ENCODE peak calls at places on chromosomes 1 and 21, in ten cellular contexts. B, E, Z, H, M, K, C, Y, F and G are unnamed samples.

GRCh38 chr21:43865471-43866181 is 603 bp downstream of the AGPAT3 start:
- DNase-seq in Z (peak; percentile 34), H (no peak), K (peak; percentile 33), E (peak; percentile 70), M (peak; percentile 28), F (peak; percentile 91), Y (peak; percentile 75), B (no peak), C (peak; percentile 30), G (no peak)

GRCh38 chr1:201385299-201385891 is 7.9 kb upstream of the TNNT2 start:
- DNase-seq in C (peak; percentile 54), Y (peak; percentile 76), B (peak; percentile 37), K (no peak), E (peak; percentile 89), M (peak; percentile 80), F (peak; percentile 58), H (peak; percentile 67), Z (peak; percentile 82), G (no peak)

GRCh38 chr1:2412773-2413494 is 570 bp upstream of the PEX10 start:
- DNase-seq in C (no peak), M (no peak), K (no peak), H (no peak), B (no peak), Y (peak; percentile 81), E (no peak), Z (no peak), F (no peak), G (no peak)

GRCh38 chr1:23667411-23667810 is 24.2 kb upstream of the RPL11 start:
- DNase-seq in E (no peak), B (no peak), Y (no peak), M (no peak), F (no peak), C (no peak), Z (no peak), H (no peak), K (no peak), G (no peak)

GRCh38 chr1:27388337-27389005 is 4.0 kb upstream of the GPR3 start:
- DNase-seq in H (peak; percentile 91), Y (peak; percentile 77), E (peak; percentile 74), M (peak; percentile 74), B (no peak), C (peak; percentile 53), Z (peak; percentile 71), K (peak; percentile 55), F (peak; percentile 66), G (no peak)

GRCh38 chr1:55634516-55634915 is 419.4 kb upstream of the USP24 start:
- DNase-seq in F (no peak), Y (no peak), C (no peak), B (no peak), Z (no peak), E (no peak), H (no peak), K (no peak), M (no peak), G (no peak)

GRCh38 chr1:228276901-228277490 is 69.2 kb downstream of the OBSCN start:
- DNase-seq in Z (no peak), E (no peak), C (no peak), B (no peak), M (no peak), Y (no peak), K (no peak), F (no peak), H (peak; percentile 50), G (no peak)

GRCh38 chr1:64514197-64514765 is 44.4 kb downstream of the CACHD1 start:
- DNase-seq in K (no peak), E (no peak), C (peak; percentile 4), Z (no peak), B (peak; percentile 81), H (no peak), Y (peak; percentile 94), F (peak; percentile 25), M (peak; percentile 31), G (no peak)

GRCh38 chr1:41848216-41848952 is 70.3 kb downstream of the HIVEP3 start:
- DNase-seq in F (no peak), M (no peak), H (no peak), C (no peak), B (no peak), Z (no peak), K (no peak), Y (no peak), E (no peak), G (no peak)

GRCh38 chr21:45990741-45991605 is 9.4 kb downstream of the COL6A1 start:
- DNase-seq in E (no peak), C (no peak), F (no peak), H (peak; percentile 35), Z (no peak), M (no peak), B (no peak), Y (no peak), K (no peak), G (no peak)

GRCh38 chr21:45990049-45990711 is 8.6 kb downstream of the COL6A1 start:
- DNase-seq in M (no peak), Y (no peak), B (no peak), F (no peak), Z (no peak), E (no peak), C (no peak), H (no peak), K (no peak), G (no peak)

GRCh38 chr21:45992311-45993209 is 11.0 kb downstream of the COL6A1 start:
- DNase-seq in B (no peak), H (no peak), Y (no peak), M (no peak), F (no peak), K (no peak), Z (no peak), C (no peak), E (no peak), G (no peak)

GRCh38 chr21:45993210-45994085 is 11.9 kb downstream of the COL6A1 start:
- DNase-seq in Z (no peak), H (peak; percentile 37), K (no peak), M (no peak), E (no peak), B (no peak), C (no peak), Y (no peak), F (no peak), G (no peak)

GRCh38 chr21:45991606-45992301 is 10.2 kb downstream of the COL6A1 start:
- DNase-seq in Z (no peak), F (no peak), C (no peak), E (no peak), K (no peak), Y (no peak), M (no peak), B (no peak), H (no peak), G (no peak)
- H3K27ac ChIP-seq in Z (no peak overlapping the region), F (no peak overlapping the region), C (no peak overlapping the region), E (no peak overlapping the region), K (no peak overlapping the region), Y (no peak overlapping the region), M (no peak overlapping the region), B (no peak overlapping the region), H (no peak overlapping the region), G (no peak overlapping the region)

GRCh38 chr1:20010016-20010415 is 30.6 kb upstream of the PLA2G2A start:
- DNase-seq in Z (no peak), C (no peak), M (no peak), K (no peak), E (no peak), H (no peak), F (no peak), B (no peak), Y (no peak), G (no peak)

GRCh38 chr1:20009212-20009611 is 29.8 kb upstream of the PLA2G2A start:
- DNase-seq in H (no peak), B (no peak), E (no peak), M (no peak), Y (no peak), Z (no peak), F (no peak), C (no peak), K (no peak), G (no peak)

GRCh38 chr1:20008391-20008841 is 29.0 kb upstream of the PLA2G2A start:
- DNase-seq in H (peak; percentile 53), F (no peak), Y (no peak), C (peak; percentile 11), K (no peak), M (no peak), B (no peak), Z (no peak), E (no peak), G (no peak)

GRCh38 chr1:20017741-20018140 is 38.3 kb upstream of the PLA2G2A start:
- DNase-seq in B (no peak), C (no peak), K (no peak), M (no peak), F (no peak), Y (no peak), E (no peak), Z (no peak), H (no peak), G (no peak)

GRCh38 chr1:20014153-20014552 is 34.7 kb upstream of the PLA2G2A start:
- DNase-seq in Z (no peak), M (no peak), B (no peak), E (no peak), H (no peak), K (no peak), C (no peak), F (no peak), Y (no peak), G (no peak)
- H3K27ac ChIP-seq in Z (no peak overlapping the region), M (no peak overlapping the region), B (no peak overlapping the region), E (no peak overlapping the region), H (no peak overlapping the region), K (no peak overlapping the region), C (no peak overlapping the region), F (no peak overlapping the region), Y (no peak overlapping the region), G (no peak overlapping the region)

DNA sequence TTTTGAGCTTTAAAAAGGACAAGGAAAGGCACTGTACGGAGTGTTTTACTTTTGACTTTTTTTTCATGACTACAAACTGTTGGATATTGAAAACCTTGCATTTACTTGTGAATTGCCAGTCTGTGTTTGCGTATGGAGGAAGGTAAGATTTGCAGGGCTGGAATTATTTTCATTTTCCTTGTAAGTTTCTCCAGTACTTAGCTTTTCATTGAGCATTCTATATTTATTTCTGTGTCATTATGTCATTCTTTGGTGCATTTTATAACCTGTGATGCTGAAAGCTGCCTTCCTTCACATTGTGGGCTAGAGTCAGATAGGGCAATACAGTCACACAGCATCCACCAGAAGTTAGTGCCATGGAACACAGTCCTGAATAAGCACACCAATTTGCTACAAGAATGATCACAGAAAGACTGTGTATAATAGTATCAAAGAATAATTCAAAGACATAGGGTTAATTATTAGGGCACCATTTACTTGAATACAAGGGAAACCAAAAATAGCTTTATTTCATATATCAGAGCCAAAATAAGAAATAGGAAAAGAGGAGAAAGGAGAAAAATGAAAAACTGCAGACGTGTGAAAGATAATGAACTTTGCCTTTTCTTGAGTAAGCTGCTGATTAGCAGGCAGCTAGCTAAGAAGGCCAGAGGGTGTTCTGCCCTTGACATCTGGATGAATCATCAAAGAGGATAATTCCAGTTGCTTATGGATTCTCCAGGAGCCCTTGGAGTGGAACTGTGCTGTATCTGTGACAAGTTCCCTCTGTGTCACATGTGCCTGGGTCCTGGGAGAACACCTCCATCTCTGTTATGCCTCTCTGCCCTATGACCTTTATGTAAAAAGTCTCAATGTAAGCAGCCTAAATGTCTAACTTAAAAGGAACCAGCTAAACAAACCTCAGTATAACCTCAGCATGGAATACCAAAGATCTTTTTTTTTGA is 8.0 kb upstream of the FAM20B start:
- DNase-seq in K (no peak), M (no peak), C (peak; percentile 68), F (no peak), Z (no peak), B (no peak), H (no peak), E (peak; percentile 60), Y (peak; percentile 93), G (no peak)
- H3K27ac ChIP-seq in K (no peak overlapping the region), M (no peak overlapping the region), C (peak overlapping the region; percentile 16), F (no peak overlapping the region), Z (peak overlapping the region; percentile 76), B (no peak overlapping the region), H (peak overlapping the region; percentile 52), E (peak overlapping the region; percentile 75), Y (peak overlapping the region; percentile 87), G (peak overlapping the region; percentile 42)

GRCh38 chr1:116116040-116116439 is 4.8 kb downstream of the MAB21L3 start:
- DNase-seq in Y (no peak), M (no peak), E (no peak), C (no peak), F (no peak), H (no peak), B (no peak), K (no peak), Z (no peak), G (no peak)
- H3K27ac ChIP-seq in Y (no peak overlapping the region), M (no peak overlapping the region), E (no peak overlapping the region), C (no peak overlapping the region), F (no peak overlapping the region), H (no peak overlapping the region), B (no peak overlapping the region), K (no peak overlapping the region), Z (no peak overlapping the region), G (no peak overlapping the region)